ENCODE peak calls at places on chromosomes 5 and 9, in five cellular contexts. B is sigmoid colon, E is AG10803, P is astrocyte, C is GM12865. O is an unnamed sample.

GRCh38 chr9:76764138-76764537 is at the start of gene PCA3:
- DNase-seq in B (no peak), E (no peak), P (no peak), C (no peak), O (no peak)

GRCh38 chr9:16535555-16535954 is 334.9 kb downstream of the BNC2 start:
- DNase-seq in B (no peak), E (no peak), P (no peak), C (no peak), O (no peak)

GRCh38 chr5:59123595-59124561 is 541.0 kb downstream of the RAB3C start:
- DNase-seq in B (peak; percentile 72), E (no peak), P (no peak), C (peak; percentile 54), O (no peak)

GRCh38 chr5:2921651-2922050 is 170.2 kb upstream of the IRX2 start:
- DNase-seq in B (no peak), E (no peak), P (no peak), C (no peak), O (no peak)

GRCh38 chr9:84554069-84554659 is 115.4 kb upstream of the NTRK2 start:
- DNase-seq in B (no peak), E (no peak), P (no peak), C (no peak), O (no peak)

GRCh38 chr9:111828193-111828592 is 33.5 kb upstream of the SHOC1 start:
- DNase-seq in B (no peak), E (peak; percentile 44), P (no peak), C (peak; percentile 40), O (no peak)

GRCh38 chr9:98552306-98552705 is 156.4 kb downstream of the GABBR2 start:
- DNase-seq in B (no peak), E (no peak), P (peak; percentile 68), C (no peak), O (no peak)

GRCh38 chr9:34218452-34218851 is 39.6 kb downstream of the UBAP1 start:
- DNase-seq in B (no peak), E (peak; percentile 43), P (no peak), C (no peak), O (no peak)

GRCh38 chr5:119743927-119744326 is 114.6 kb downstream of the FAM170A start:
- DNase-seq in B (no peak), E (peak; percentile 3), P (no peak), C (peak; percentile 71), O (peak; percentile 27)

GRCh38 chr9:16039103-16039987 is 486.5 kb downstream of the CCDC171 start:
- DNase-seq in B (peak; percentile 71), E (no peak), P (peak; percentile 34), C (peak; percentile 32), O (peak; percentile 51)

GRCh38 chr5:9686211-9686610 is 56.1 kb upstream of the TAS2R1 start:
- DNase-seq in B (no peak), E (peak; percentile 69), P (peak; percentile 74), C (no peak), O (no peak)

GRCh38 chr5:15074651-15075050 is 203.1 kb upstream of the ANKH start:
- DNase-seq in B (no peak), E (peak; percentile 20), P (no peak), C (no peak), O (no peak)

GRCh38 chr9:112479221-112479620 is 7.4 kb upstream of the KIAA1958 start:
- DNase-seq in B (no peak), E (no peak), P (no peak), C (no peak), O (no peak)

GRCh38 chr9:19386469-19387044 is 6.5 kb upstream of the RPS6 start:
- DNase-seq in B (no peak), E (peak; percentile 18), P (no peak), C (no peak), O (no peak)

GRCh38 chr9:128635266-128636023 is 21.2 kb downstream of the DYNC2I2 start:
- DNase-seq in B (peak; percentile 92), E (peak; percentile 97), P (peak; percentile 89), C (no peak), O (peak; percentile 92)

GRCh38 chr5:145236127-145236526 is 599.0 kb downstream of the PRELID2 start:
- DNase-seq in B (no peak), E (no peak), P (no peak), C (no peak), O (no peak)

GRCh38 chr5:126098330-126099017 is 324.7 kb upstream of the GRAMD2B start:
- DNase-seq in B (no peak), E (peak; percentile 13), P (peak; percentile 79), C (no peak), O (no peak)

GRCh38 chr9:22103650-22104575 is 94.8 kb upstream of the CDKN2B start:
- DNase-seq in B (no peak), E (peak; percentile 71), P (peak; percentile 95), C (no peak), O (no peak)

GRCh38 chr5:158175664-158176507 is 316.9 kb upstream of the CLINT1 start:
- DNase-seq in B (no peak), E (no peak), P (no peak), C (no peak), O (peak; percentile 30)

GRCh38 chr9:131045300-131046092 is 36.5 kb downstream of the LAMC3 start:
- DNase-seq in B (no peak), E (no peak), P (no peak), C (no peak), O (no peak)

GRCh38 chr9:131747352-131747751 is 7.5 kb upstream of the RAPGEF1 start:
- DNase-seq in B (no peak), E (peak; percentile 75), P (peak; percentile 32), C (peak; percentile 77), O (peak; percentile 29)

GRCh38 chr5:10562202-10563131 is 1.4 kb upstream of the ANKRD33B start:
- DNase-seq in B (peak; percentile 56), E (no peak), P (no peak), C (peak; percentile 79), O (no peak)

GRCh38 chr5:177300236-177300880 is 3.2 kb downstream of the RAB24 start:
- DNase-seq in B (peak; percentile 76), E (peak; percentile 58), P (peak; percentile 71), C (peak; percentile 84), O (no peak)

GRCh38 chr5:72159501-72159911 is 52.2 kb downstream of the MAP1B start:
- DNase-seq in B (no peak), E (peak; percentile 44), P (peak; percentile 44), C (no peak), O (no peak)

GRCh38 chr9:123938401-123938800 is 8.5 kb upstream of the DENND1A start:
- DNase-seq in B (no peak), E (no peak), P (no peak), C (no peak), O (no peak)

GRCh38 chr9:135501261-135502167 is 1.0 kb downstream of the MRPS2 start:
- DNase-seq in B (peak; percentile 36), E (peak; percentile 56), P (no peak), C (no peak), O (peak; percentile 69)

DNA sequence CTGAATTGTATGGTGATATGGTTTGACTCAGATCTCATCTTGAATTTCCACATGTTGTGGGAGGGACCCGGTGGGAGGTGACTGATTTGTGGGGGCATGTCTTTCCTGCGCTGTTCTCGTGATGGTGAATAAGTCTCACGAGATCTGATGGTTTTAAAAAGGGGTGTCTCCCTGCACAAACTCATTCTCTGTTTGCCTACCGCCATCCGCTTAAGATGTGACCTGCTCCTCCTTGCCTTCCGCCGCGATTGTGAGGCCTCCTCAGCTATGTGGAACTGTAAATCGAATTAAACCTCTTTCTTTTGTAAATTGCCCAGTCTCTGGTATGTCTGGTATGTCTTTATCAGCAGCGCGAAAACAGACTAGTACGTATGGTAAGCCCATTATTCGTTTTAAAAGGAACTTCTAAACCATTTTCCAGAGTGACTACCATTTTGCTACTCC is 48.7 kb downstream of the SLC36A1 start:
- DNase-seq in B (no peak), E (no peak), P (peak; percentile 21), C (no peak), O (peak; percentile 53)
- H3K4me3 ChIP-seq in B (no peak overlapping the region), E (no peak overlapping the region), P (no peak overlapping the region), C (no peak overlapping the region), O (peak overlapping the region; percentile 21)

GRCh38 chr5:61455179-61456006 is 123.3 kb downstream of the ZSWIM6 start:
- DNase-seq in B (no peak), E (no peak), P (no peak), C (no peak), O (no peak)
- H3K4me3 ChIP-seq in B (no peak overlapping the region), E (no peak overlapping the region), P (no peak overlapping the region), C (no peak overlapping the region), O (no peak overlapping the region)

GRCh38 chr9:134243778-134244467 is 79.6 kb upstream of the RNU6ATAC start:
- DNase-seq in B (no peak), E (peak; percentile 31), P (no peak), C (peak; percentile 63), O (no peak)
- H3K4me3 ChIP-seq in B (no peak overlapping the region), E (no peak overlapping the region), P (no peak overlapping the region), C (no peak overlapping the region), O (no peak overlapping the region)

GRCh38 chr9:14749738-14750137 is 27.2 kb upstream of the CER1 start:
- DNase-seq in B (no peak), E (no peak), P (no peak), C (no peak), O (no peak)

GRCh38 chr9:14748373-14748772 is 25.8 kb upstream of the CER1 start:
- DNase-seq in B (no peak), E (no peak), P (no peak), C (no peak), O (no peak)

GRCh38 chr9:14747116-14747515 is 24.6 kb upstream of the CER1 start:
- DNase-seq in B (no peak), E (no peak), P (no peak), C (no peak), O (no peak)

GRCh38 chr9:14744768-14745167 is 22.2 kb upstream of the CER1 start:
- DNase-seq in B (no peak), E (no peak), P (no peak), C (no peak), O (no peak)

DNA sequence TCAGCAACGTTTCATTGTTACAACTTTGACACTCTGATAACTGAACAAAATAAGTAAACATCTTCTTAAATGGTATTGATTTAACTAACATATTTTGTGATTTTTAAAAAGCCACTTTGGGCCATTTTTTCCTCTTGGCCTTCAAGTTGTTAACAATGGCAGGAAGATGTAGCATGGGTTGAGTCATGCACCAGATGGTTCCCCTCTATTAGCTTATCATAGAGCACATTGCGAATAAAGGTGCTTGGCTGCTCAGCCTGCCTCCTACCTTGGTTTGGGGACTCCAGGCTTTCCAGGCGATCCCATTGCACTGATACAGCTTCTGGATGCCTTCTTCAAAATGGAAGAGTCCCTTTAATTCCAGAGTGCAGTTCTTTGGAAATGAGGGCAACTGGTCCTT is 24.1 kb upstream of the CER1 start:
- DNase-seq in B (no peak), E (no peak), P (no peak), C (no peak), O (no peak)
- H3K4me3 ChIP-seq in B (no peak overlapping the region), E (no peak overlapping the region), P (no peak overlapping the region), C (no peak overlapping the region), O (no peak overlapping the region)